ENCODE peak calls at places on chromosomes 11 and 22, in six cellular contexts. V, G, A, H, M and U are unnamed samples.

GRCh38 chr11:71936825-71937224 is 8.0 kb downstream of the RNF121 start:
- DNase-seq in V (peak), G (no peak), A (no peak), H (no peak), M (no peak), U (no peak)

GRCh38 chr22:39518124-39518786 is 2.1 kb upstream of the ATF4 start:
- DNase-seq in V (no peak), G (no peak), A (no peak), H (no peak), M (no peak), U (no peak)

GRCh38 chr22:30307026-30307574 is 17.8 kb upstream of the CASTOR1 start:
- DNase-seq in V (no peak), G (peak), A (no peak), H (no peak), M (no peak), U (no peak)

GRCh38 chr11:129215506-129216245 is 23.6 kb upstream of the ARHGAP32 start:
- DNase-seq in V (peak), G (no peak), A (no peak), H (no peak), M (no peak), U (no peak)

GRCh38 chr22:42939941-42940653 is 74.9 kb downstream of the PACSIN2 start:
- DNase-seq in V (peak), G (no peak), A (no peak), H (no peak), M (peak), U (no peak)

GRCh38 chr22:27773236-27773550 is 28.4 kb downstream of the MN1 start:
- DNase-seq in V (no peak), G (no peak), A (no peak), H (no peak), M (no peak), U (no peak)

GRCh38 chr22:47149976-47150375 is 387.5 kb downstream of the TBC1D22A start:
- DNase-seq in V (no peak), G (no peak), A (no peak), H (no peak), M (no peak), U (no peak)

GRCh38 chr11:5618807-5619206 is 6.0 kb upstream of the TRIM34 start:
- DNase-seq in V (peak), G (no peak), A (no peak), H (peak), M (peak), U (no peak)

GRCh38 chr11:101428918-101429317 is 154.9 kb downstream of the TRPC6 start:
- DNase-seq in V (peak), G (peak), A (no peak), H (no peak), M (no peak), U (no peak)

GRCh38 chr11:60765355-60765754 is 8.7 kb downstream of the MS4A15 start:
- DNase-seq in V (no peak), G (peak), A (no peak), H (no peak), M (no peak), U (no peak)

GRCh38 chr22:39530692-39531331 is 1.7 kb downstream of the RPS19BP1 start:
- DNase-seq in V (peak), G (peak), A (peak), H (no peak), M (no peak), U (no peak)

GRCh38 chr11:118928870-118929495 is 3.3 kb upstream of the BCL9L start:
- DNase-seq in V (no peak), G (no peak), A (peak), H (no peak), M (no peak), U (peak)

GRCh38 chr11:111476366-111476765 is 35.8 kb downstream of the BTG4 start:
- DNase-seq in V (peak), G (no peak), A (no peak), H (no peak), M (no peak), U (no peak)

GRCh38 chr11:125315088-125315740 is 150.7 kb downstream of the PKNOX2 start:
- DNase-seq in V (no peak), G (no peak), A (no peak), H (no peak), M (no peak), U (peak)

GRCh38 chr22:44363980-44364749 is 51.4 kb upstream of the SHISAL1 start:
- DNase-seq in V (no peak), G (no peak), A (no peak), H (no peak), M (no peak), U (no peak)

GRCh38 chr11:32838505-32839274 is 9.0 kb downstream of the PRRG4 start:
- DNase-seq in V (peak), G (no peak), A (no peak), H (no peak), M (no peak), U (no peak)

GRCh38 chr11:43382614-43383013 is 23.9 kb downstream of the TTC17 start:
- DNase-seq in V (no peak), G (no peak), A (no peak), H (no peak), M (no peak), U (no peak)

GRCh38 chr11:92762175-92762574 is 207.3 kb upstream of the MTNR1B start:
- DNase-seq in V (no peak), G (no peak), A (no peak), H (no peak), M (no peak), U (no peak)

GRCh38 chr11:1753426-1754305 is 3.3 kb upstream of the IFITM10 start:
- DNase-seq in V (no peak), G (no peak), A (no peak), H (no peak), M (no peak), U (no peak)

GRCh38 chr11:76670475-76671235 is at the start of gene LRRC32:
- DNase-seq in V (no peak), G (peak), A (no peak), H (no peak), M (no peak), U (no peak)

GRCh38 chr11:607020-607780 is 8.6 kb downstream of the IRF7 start:
- DNase-seq in V (no peak), G (no peak), A (no peak), H (no peak), M (no peak), U (no peak)